ENCODE peak calls at places on chromosomes 5 and 9, in six cellular contexts. C, Y, Z, X, L and R are unnamed samples.

GRCh38 chr5:65721050-65721774 is 697 bp downstream of the SGTB start:
- DNase-seq in C (peak), Y (peak), Z (peak), X (peak), L (peak), R (peak)

GRCh38 chr9:129613520-129614175 is 7.3 kb downstream of the C9orf50 start:
- DNase-seq in C (no peak), Y (no peak), Z (no peak), X (no peak), L (no peak), R (no peak)

GRCh38 chr5:33146916-33147315 is 293.8 kb upstream of the TARS1 start:
- DNase-seq in C (peak), Y (peak), Z (no peak), X (no peak), L (no peak), R (no peak)

GRCh38 chr5:44388504-44389409 is 463 bp downstream of the FGF10 start:
- DNase-seq in C (no peak), Y (no peak), Z (no peak), X (no peak), L (no peak), R (no peak)

GRCh38 chr5:53151713-53152458 is 42.3 kb upstream of the MOCS2 start:
- DNase-seq in C (peak), Y (peak), Z (no peak), X (no peak), L (no peak), R (no peak)

GRCh38 chr5:151038292-151038745 is 17.9 kb downstream of the GPX3 start:
- DNase-seq in C (no peak), Y (no peak), Z (no peak), X (no peak), L (no peak), R (no peak)

GRCh38 chr5:158074992-158075769 is 216.2 kb upstream of the CLINT1 start:
- DNase-seq in C (peak), Y (peak), Z (peak), X (peak), L (peak), R (peak)

GRCh38 chr9:130240410-130241197 is 25.0 kb upstream of the HMCN2 start:
- DNase-seq in C (peak), Y (peak), Z (peak), X (peak), L (no peak), R (no peak)

GRCh38 chr5:99019812-99020697 is 91.2 kb upstream of the CHD1 start:
- DNase-seq in C (peak), Y (peak), Z (peak), X (no peak), L (no peak), R (no peak)

GRCh38 chr5:146940295-146940694 is 61.7 kb upstream of the PPP2R2B start:
- DNase-seq in C (no peak), Y (no peak), Z (no peak), X (no peak), L (no peak), R (no peak)

GRCh38 chr9:73116030-73116429 is 35.6 kb upstream of the ANXA1 start:
- DNase-seq in C (peak), Y (no peak), Z (no peak), X (no peak), L (no peak), R (no peak)

GRCh38 chr9:114078021-114078780 is at the start of gene AMBP:
- DNase-seq in C (no peak), Y (peak), Z (no peak), X (no peak), L (no peak), R (no peak)

GRCh38 chr5:104699438-104699837 is 1136.8 kb upstream of the NUDT12 start:
- DNase-seq in C (no peak), Y (no peak), Z (no peak), X (no peak), L (no peak), R (no peak)

GRCh38 chr9:117957267-117957666 is 253.1 kb downstream of the TLR4 start:
- DNase-seq in C (no peak), Y (no peak), Z (no peak), X (no peak), L (no peak), R (no peak)